ENCODE peak calls at places on chromosomes 11 and 22, in ten cellular contexts. One of them, this sample, is unnamed. For H3K4me1, the result is how much of the 10 kb centered on the place peaks cover.

GRCh38 chr11:26993965-26994446 is at the start of gene FIBIN:
- DNase-seq in gastrocnemius medialis: peak
- DNase-seq in uterus: peak
- DNase-seq in sigmoid colon: peak
- DNase-seq in thyroid gland: peak
- DNase-seq in heart left ventricle: peak
- DNase-seq in adrenal gland: no peak
- DNase-seq in upper lobe of left lung: peak
- DNase-seq in IMR-90: peak
- DNase-seq in suprapubic skin: peak
- DNase-seq in this sample: peak

GRCh38 chr11:40190294-40190693 is 1269.2 kb downstream of the LRRC4C start:
- DNase-seq in gastrocnemius medialis: no peak
- DNase-seq in uterus: no peak
- DNase-seq in sigmoid colon: no peak
- DNase-seq in thyroid gland: no peak
- DNase-seq in heart left ventricle: no peak
- DNase-seq in adrenal gland: no peak
- DNase-seq in upper lobe of left lung: no peak
- DNase-seq in IMR-90: no peak
- DNase-seq in suprapubic skin: no peak
- DNase-seq in this sample: no peak

GRCh38 chr11:70501026-70501901 is 102.9 kb downstream of the CTTN start:
- DNase-seq in gastrocnemius medialis: no peak
- DNase-seq in uterus: no peak
- DNase-seq in sigmoid colon: peak
- DNase-seq in thyroid gland: no peak
- DNase-seq in heart left ventricle: peak
- DNase-seq in adrenal gland: no peak
- DNase-seq in upper lobe of left lung: no peak
- DNase-seq in IMR-90: no peak
- DNase-seq in suprapubic skin: no peak
- DNase-seq in this sample: peak

GRCh38 chr11:61021661-61022212 is 50.3 kb downstream of the CD6 start:
- DNase-seq in gastrocnemius medialis: no peak
- DNase-seq in uterus: no peak
- DNase-seq in sigmoid colon: peak
- DNase-seq in thyroid gland: peak
- DNase-seq in heart left ventricle: no peak
- DNase-seq in adrenal gland: no peak
- DNase-seq in upper lobe of left lung: peak
- DNase-seq in IMR-90: no peak
- DNase-seq in suprapubic skin: no peak
- DNase-seq in this sample: no peak

GRCh38 chr11:15707194-15707593 is 592.5 kb downstream of the INSC start:
- DNase-seq in gastrocnemius medialis: no peak
- DNase-seq in uterus: no peak
- DNase-seq in sigmoid colon: no peak
- DNase-seq in thyroid gland: no peak
- DNase-seq in heart left ventricle: no peak
- DNase-seq in adrenal gland: no peak
- DNase-seq in upper lobe of left lung: no peak
- DNase-seq in IMR-90: no peak
- DNase-seq in suprapubic skin: no peak
- DNase-seq in this sample: no peak

GRCh38 chr11:8839957-8840945 is 70.7 kb upstream of the AKIP1 start:
- DNase-seq in gastrocnemius medialis: no peak
- DNase-seq in uterus: no peak
- DNase-seq in sigmoid colon: peak
- DNase-seq in thyroid gland: peak
- DNase-seq in heart left ventricle: no peak
- DNase-seq in adrenal gland: no peak
- DNase-seq in upper lobe of left lung: no peak
- DNase-seq in IMR-90: peak
- DNase-seq in suprapubic skin: no peak
- DNase-seq in this sample: no peak

GRCh38 chr22:27331526-27332281 is 469.9 kb downstream of the MN1 start:
- DNase-seq in gastrocnemius medialis: no peak
- DNase-seq in uterus: no peak
- DNase-seq in sigmoid colon: peak
- DNase-seq in thyroid gland: peak
- DNase-seq in heart left ventricle: no peak
- DNase-seq in adrenal gland: peak
- DNase-seq in upper lobe of left lung: peak
- DNase-seq in IMR-90: peak
- DNase-seq in suprapubic skin: no peak
- DNase-seq in this sample: peak

GRCh38 chr22:35349704-35350538 is 31.0 kb upstream of the HMOX1 start:
- DNase-seq in gastrocnemius medialis: peak
- DNase-seq in uterus: peak
- DNase-seq in sigmoid colon: no peak
- DNase-seq in thyroid gland: peak
- DNase-seq in heart left ventricle: peak
- DNase-seq in adrenal gland: peak
- DNase-seq in upper lobe of left lung: peak
- DNase-seq in IMR-90: peak
- DNase-seq in suprapubic skin: no peak
- DNase-seq in this sample: no peak

GRCh38 chr22:21754523-21755128 is 19.0 kb upstream of the YPEL1 start:
- DNase-seq in gastrocnemius medialis: no peak
- DNase-seq in uterus: peak
- DNase-seq in sigmoid colon: peak
- DNase-seq in thyroid gland: peak
- DNase-seq in heart left ventricle: no peak
- DNase-seq in adrenal gland: peak
- DNase-seq in upper lobe of left lung: no peak
- DNase-seq in IMR-90: peak
- DNase-seq in suprapubic skin: no peak
- DNase-seq in this sample: no peak

GRCh38 chr11:1935156-1936071 is 11.7 kb upstream of the MRPL23 start:
- DNase-seq in gastrocnemius medialis: peak
- DNase-seq in uterus: peak
- DNase-seq in sigmoid colon: no peak
- DNase-seq in thyroid gland: no peak
- DNase-seq in heart left ventricle: peak
- DNase-seq in adrenal gland: no peak
- DNase-seq in upper lobe of left lung: peak
- DNase-seq in IMR-90: no peak
- DNase-seq in suprapubic skin: no peak
- DNase-seq in this sample: peak

GRCh38 chr22:17777005-17777716 is 2.9 kb upstream of the BID start:
- DNase-seq in gastrocnemius medialis: no peak
- DNase-seq in uterus: no peak
- DNase-seq in sigmoid colon: peak
- DNase-seq in thyroid gland: peak
- DNase-seq in heart left ventricle: peak
- DNase-seq in adrenal gland: peak
- DNase-seq in upper lobe of left lung: peak
- DNase-seq in IMR-90: no peak
- DNase-seq in suprapubic skin: no peak
- DNase-seq in this sample: peak

GRCh38 chr11:9740202-9740881 is 76.5 kb downstream of the SWAP70 start:
- DNase-seq in gastrocnemius medialis: no peak
- DNase-seq in uterus: no peak
- DNase-seq in sigmoid colon: no peak
- DNase-seq in thyroid gland: peak
- DNase-seq in heart left ventricle: no peak
- DNase-seq in adrenal gland: no peak
- DNase-seq in upper lobe of left lung: no peak
- DNase-seq in IMR-90: no peak
- DNase-seq in suprapubic skin: no peak
- DNase-seq in this sample: no peak

GRCh38 chr11:13958596-13958995 is 3.9 kb upstream of the SPON1 start:
- DNase-seq in gastrocnemius medialis: no peak
- DNase-seq in uterus: no peak
- DNase-seq in sigmoid colon: no peak
- DNase-seq in thyroid gland: no peak
- DNase-seq in heart left ventricle: no peak
- DNase-seq in adrenal gland: no peak
- DNase-seq in upper lobe of left lung: no peak
- DNase-seq in IMR-90: no peak
- DNase-seq in suprapubic skin: no peak
- DNase-seq in this sample: no peak

GRCh38 chr11:117443269-117444186 is 115.9 kb downstream of the CEP164 start:
- DNase-seq in gastrocnemius medialis: no peak
- DNase-seq in uterus: peak
- DNase-seq in sigmoid colon: peak
- DNase-seq in thyroid gland: peak
- DNase-seq in heart left ventricle: peak
- DNase-seq in adrenal gland: peak
- DNase-seq in upper lobe of left lung: no peak
- DNase-seq in IMR-90: peak
- DNase-seq in suprapubic skin: no peak
- DNase-seq in this sample: no peak

GRCh38 chr11:67428052-67429001 is at the start of gene RPS6KB2:
- DNase-seq in gastrocnemius medialis: peak
- DNase-seq in uterus: peak
- DNase-seq in sigmoid colon: peak
- DNase-seq in thyroid gland: peak
- DNase-seq in heart left ventricle: peak
- DNase-seq in adrenal gland: peak
- DNase-seq in upper lobe of left lung: peak
- DNase-seq in IMR-90: peak
- DNase-seq in suprapubic skin: peak
- DNase-seq in this sample: peak
- TF ChIP-seq POLR2A in gastrocnemius medialis: peak
- TF ChIP-seq POLR2A in uterus: peak
- TF ChIP-seq POLR2A in sigmoid colon: peak
- TF ChIP-seq POLR2A in thyroid gland: peak
- TF ChIP-seq POLR2A in heart left ventricle: peak
- TF ChIP-seq POLR2A in adrenal gland: peak
- TF ChIP-seq POLR2A in upper lobe of left lung: peak
- TF ChIP-seq POLR2A in IMR-90: peak
- TF ChIP-seq POLR2A in suprapubic skin: peak
- TF ChIP-seq POLR2A in this sample: peak

GRCh38 chr11:72836111-72836510 is 21.9 kb downstream of the ATG16L2 start:
- DNase-seq in gastrocnemius medialis: no peak
- DNase-seq in uterus: no peak
- DNase-seq in sigmoid colon: peak
- DNase-seq in thyroid gland: no peak
- DNase-seq in heart left ventricle: peak
- DNase-seq in adrenal gland: peak
- DNase-seq in upper lobe of left lung: no peak
- DNase-seq in IMR-90: no peak
- DNase-seq in suprapubic skin: no peak
- DNase-seq in this sample: peak
- H3K4me1 ChIP-seq in gastrocnemius medialis: half or more
- H3K4me1 ChIP-seq in uterus: under half
- H3K4me1 ChIP-seq in sigmoid colon: half or more
- H3K4me1 ChIP-seq in thyroid gland: under half
- H3K4me1 ChIP-seq in heart left ventricle: under half
- H3K4me1 ChIP-seq in adrenal gland: under half
- H3K4me1 ChIP-seq in upper lobe of left lung: half or more
- H3K4me1 ChIP-seq in IMR-90: under half
- H3K4me1 ChIP-seq in suprapubic skin: under half
- H3K4me1 ChIP-seq in this sample: under half

DNA sequence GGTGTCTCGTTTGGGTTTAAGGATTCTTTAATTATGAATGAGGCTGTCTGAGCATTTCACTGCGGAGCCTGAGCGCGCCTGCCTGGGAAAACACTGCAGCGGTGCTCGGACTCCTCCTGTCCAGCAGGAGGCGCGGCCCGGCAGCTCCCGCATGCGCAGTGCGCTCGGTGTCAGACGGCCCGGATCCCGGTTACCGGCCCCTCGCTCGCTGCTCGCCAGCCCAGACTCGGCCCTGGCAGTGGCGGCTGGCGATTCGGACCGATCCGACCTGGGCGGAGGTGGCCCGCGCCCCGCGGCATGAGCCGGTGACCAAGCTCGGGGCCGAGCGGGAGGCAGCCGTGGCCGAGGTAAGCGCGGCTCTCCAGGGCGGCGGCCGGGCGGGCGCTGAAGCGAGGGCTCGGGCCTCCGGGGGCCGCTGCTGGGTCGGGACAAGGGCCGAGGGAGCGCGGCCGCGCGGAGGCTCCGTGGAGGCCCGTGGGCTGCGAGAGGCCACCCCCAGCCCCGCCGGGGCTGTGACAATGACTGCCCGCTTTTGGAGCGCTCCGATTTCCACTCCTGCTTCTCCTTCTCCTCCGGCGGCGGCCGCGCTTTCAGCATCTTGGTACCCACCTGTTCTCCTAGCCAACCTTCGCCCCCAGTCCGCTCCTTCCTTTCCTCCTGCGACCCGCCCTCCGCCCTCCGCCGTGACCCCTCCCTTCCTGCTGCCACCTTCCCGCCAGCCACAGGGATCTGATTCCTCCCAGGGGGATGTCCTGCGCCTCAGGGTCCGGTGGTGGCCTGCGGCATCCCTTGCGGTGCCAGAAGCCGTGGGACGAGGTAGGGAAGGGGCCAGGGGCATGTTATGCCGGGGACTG is at the start of gene EXT2:
- DNase-seq in gastrocnemius medialis: peak
- DNase-seq in uterus: peak
- DNase-seq in sigmoid colon: peak
- DNase-seq in thyroid gland: peak
- DNase-seq in heart left ventricle: peak
- DNase-seq in adrenal gland: peak
- DNase-seq in upper lobe of left lung: peak
- DNase-seq in IMR-90: peak
- DNase-seq in suprapubic skin: peak
- DNase-seq in this sample: peak
- TF ChIP-seq POLR2A in gastrocnemius medialis: peak
- TF ChIP-seq POLR2A in uterus: peak
- TF ChIP-seq POLR2A in sigmoid colon: no peak
- TF ChIP-seq POLR2A in thyroid gland: peak
- TF ChIP-seq POLR2A in heart left ventricle: peak
- TF ChIP-seq POLR2A in adrenal gland: peak
- TF ChIP-seq POLR2A in upper lobe of left lung: no peak
- TF ChIP-seq POLR2A in IMR-90: no peak
- TF ChIP-seq POLR2A in suprapubic skin: peak
- TF ChIP-seq POLR2A in this sample: peak

GRCh38 chr22:49780281-49780991 is 47.2 kb downstream of the BRD1 start:
- DNase-seq in gastrocnemius medialis: no peak
- DNase-seq in uterus: no peak
- DNase-seq in sigmoid colon: no peak
- DNase-seq in thyroid gland: no peak
- DNase-seq in heart left ventricle: no peak
- DNase-seq in adrenal gland: peak
- DNase-seq in upper lobe of left lung: peak
- DNase-seq in IMR-90: no peak
- DNase-seq in suprapubic skin: no peak
- DNase-seq in this sample: no peak
- H3K4me1 ChIP-seq in gastrocnemius medialis: under half
- H3K4me1 ChIP-seq in uterus: under half
- H3K4me1 ChIP-seq in sigmoid colon: under half
- H3K4me1 ChIP-seq in thyroid gland: under half
- H3K4me1 ChIP-seq in heart left ventricle: under half
- H3K4me1 ChIP-seq in adrenal gland: under half
- H3K4me1 ChIP-seq in upper lobe of left lung: under half
- H3K4me1 ChIP-seq in IMR-90: under half
- H3K4me1 ChIP-seq in suprapubic skin: under half
- H3K4me1 ChIP-seq in this sample: under half

GRCh38 chr11:78898376-78898775 is 323.7 kb upstream of the NARS2 start:
- DNase-seq in gastrocnemius medialis: no peak
- DNase-seq in uterus: no peak
- DNase-seq in sigmoid colon: no peak
- DNase-seq in thyroid gland: no peak
- DNase-seq in heart left ventricle: no peak
- DNase-seq in adrenal gland: no peak
- DNase-seq in upper lobe of left lung: no peak
- DNase-seq in IMR-90: no peak
- DNase-seq in suprapubic skin: no peak
- DNase-seq in this sample: no peak
- TF ChIP-seq POLR2A in gastrocnemius medialis: no peak
- TF ChIP-seq POLR2A in uterus: no peak
- TF ChIP-seq POLR2A in sigmoid colon: no peak
- TF ChIP-seq POLR2A in thyroid gland: no peak
- TF ChIP-seq POLR2A in heart left ventricle: no peak
- TF ChIP-seq POLR2A in adrenal gland: no peak
- TF ChIP-seq POLR2A in upper lobe of left lung: no peak
- TF ChIP-seq POLR2A in IMR-90: no peak
- TF ChIP-seq POLR2A in suprapubic skin: no peak
- TF ChIP-seq POLR2A in this sample: no peak